ENCODE peak calls at places on chromosomes 4 and X, in ten cellular contexts. M, G, N, T, Q, R, S, C, P and W are unnamed samples.

GRCh38 chr4:2413821-2414610 is 4.4 kb downstream of the ZFYVE28 start:
- DNase-seq in Q (no peak), M (no peak), T (no peak), P (no peak), C (no peak), N (no peak), S (no peak), G (no peak), R (peak; percentile 88), W (peak; percentile 86)

GRCh38 chr4:153143527-153144348 is 60.5 kb upstream of the TRIM2 start:
- DNase-seq in R (peak; percentile 35), Q (peak; percentile 27), C (no peak), S (peak; percentile 80), P (no peak), N (no peak), M (no peak), G (no peak), T (peak; percentile 22), W (peak; percentile 50)

GRCh38 chrX:11382935-11383334 is 89.7 kb downstream of the AMELX start:
- DNase-seq in N (no peak), M (no peak), P (no peak), G (no peak), R (no peak), C (no peak), Q (no peak), T (no peak), S (no peak), W (no peak)

GRCh38 chr4:153465583-153465921 is 608 bp upstream of the TMEM131L start:
- DNase-seq in R (peak; percentile 57), M (peak; percentile 61), N (peak; percentile 70), P (no peak), T (peak; percentile 63), G (no peak), C (peak; percentile 62), Q (peak; percentile 41), S (peak; percentile 74), W (peak; percentile 55)

GRCh38 chr4:183639291-183639690 is 19.7 kb downstream of the RWDD4 start:
- DNase-seq in R (no peak), T (no peak), S (peak; percentile 37), G (no peak), Q (no peak), C (no peak), N (no peak), P (no peak), M (no peak), W (no peak)

GRCh38 chrX:19382500-19383145 is 38.9 kb downstream of the PDHA1 start:
- DNase-seq in S (peak; percentile 37), P (peak; percentile 41), Q (peak; percentile 75), M (no peak), C (peak; percentile 58), T (peak; percentile 11), N (peak; percentile 26), R (peak; percentile 74), G (no peak), W (peak; percentile 63)

GRCh38 chrX:1242901-1243402 is 25.7 kb upstream of the CSF2RA start:
- DNase-seq in M (no peak), R (no peak), G (no peak), Q (no peak), N (no peak), C (peak; percentile 42), T (no peak), S (no peak), P (peak; percentile 54), W (no peak)

GRCh38 chr4:60945641-60946040 is 254.5 kb upstream of the ADGRL3 start:
- DNase-seq in R (no peak), Q (no peak), S (no peak), C (no peak), T (no peak), N (peak; percentile 62), P (no peak), G (no peak), M (no peak), W (no peak)

GRCh38 chrX:38262715-38263620 is 42.3 kb upstream of the SRPX start:
- DNase-seq in N (peak; percentile 9), G (peak; percentile 21), T (no peak), S (peak; percentile 95), R (no peak), C (no peak), Q (no peak), P (no peak), M (no peak), W (no peak)

GRCh38 chr4:173247316-173247715 is 78.7 kb downstream of the GALNT7 start:
- DNase-seq in T (peak; percentile 22), R (no peak), P (no peak), Q (no peak), S (no peak), M (no peak), N (no peak), G (no peak), C (no peak), W (no peak)

GRCh38 chrX:149497626-149498025 is 7.5 kb downstream of the IDS start:
- DNase-seq in P (no peak), N (peak; percentile 33), S (peak; percentile 25), M (no peak), Q (no peak), R (no peak), C (no peak), G (no peak), T (no peak), W (no peak)

GRCh38 chrX:132365490-132365889 is 123.3 kb downstream of the MBNL3 start:
- DNase-seq in G (no peak), R (no peak), C (no peak), S (no peak), N (no peak), Q (no peak), P (no peak), M (no peak), T (no peak), W (no peak)

GRCh38 chr4:31114821-31115220 is 394.7 kb downstream of the PCDH7 start:
- DNase-seq in G (no peak), N (peak; percentile 2), T (no peak), R (no peak), M (no peak), P (no peak), C (no peak), Q (no peak), S (no peak), W (no peak)

GRCh38 chr4:110290511-110290910 is 92.1 kb upstream of the ELOVL6 start:
- DNase-seq in C (no peak), Q (no peak), N (no peak), G (no peak), S (no peak), T (no peak), P (no peak), M (no peak), R (no peak), W (no peak)

GRCh38 chrX:136866337-136867095 is 14.0 kb downstream of the RBMX start:
- DNase-seq in R (no peak), S (no peak), M (no peak), P (no peak), N (no peak), Q (no peak), T (no peak), C (no peak), G (no peak), W (no peak)

DNA sequence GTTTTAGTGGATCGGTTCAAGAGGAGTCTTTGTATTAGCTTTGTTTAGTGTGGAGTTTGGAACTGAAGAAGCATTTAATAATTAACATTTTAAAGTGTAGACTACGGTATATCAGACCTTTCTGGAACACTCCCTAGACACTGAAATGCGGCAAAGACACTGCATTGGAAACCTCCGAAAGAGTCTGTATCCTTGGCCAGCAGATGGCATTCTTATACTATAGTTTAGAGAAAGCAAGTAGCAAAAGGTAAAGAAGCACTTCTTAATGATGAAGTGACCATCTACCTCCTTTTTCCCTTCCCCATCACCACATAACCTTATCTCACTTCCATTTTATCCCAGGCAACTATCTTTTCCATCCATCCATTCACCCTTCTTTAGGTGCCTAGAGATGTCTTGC is 7.6 kb downstream of the FABP2 start:
- DNase-seq in G (no peak), P (no peak), R (peak; percentile 67), Q (no peak), T (no peak), M (no peak), C (peak; percentile 12), N (no peak), S (peak; percentile 71), W (no peak)
- TF ChIP-seq CTCF in G (peak; percentile 64), P (peak; percentile 56), R (no peak), Q (no peak), T (no peak), M (peak; percentile 58), C (peak; percentile 10), N (peak; percentile 67), S (peak; percentile 69), W (no peak)

GRCh38 chr4:42357325-42357724 is 40.0 kb upstream of the SHISA3 start:
- DNase-seq in P (no peak), T (no peak), M (no peak), S (no peak), C (no peak), R (no peak), Q (no peak), G (no peak), N (no peak), W (no peak)
- TF ChIP-seq CTCF in P (no peak), T (no peak), M (no peak), S (no peak), C (no peak), R (no peak), Q (no peak), G (no peak), N (no peak), W (no peak)

GRCh38 chr4:145690610-145691009 is 10.7 kb downstream of the C4orf51 start:
- DNase-seq in S (no peak), Q (no peak), C (no peak), P (no peak), R (no peak), G (no peak), M (no peak), N (no peak), T (no peak), W (no peak)

GRCh38 chr4:145698507-145698906 is 18.6 kb downstream of the C4orf51 start:
- DNase-seq in M (no peak), G (no peak), S (no peak), N (no peak), C (no peak), R (no peak), Q (no peak), T (no peak), P (no peak), W (no peak)

GRCh38 chr4:145697332-145697731 is 17.4 kb downstream of the C4orf51 start:
- DNase-seq in R (no peak), T (no peak), C (no peak), N (no peak), G (no peak), P (no peak), M (no peak), S (no peak), Q (no peak), W (no peak)

DNA sequence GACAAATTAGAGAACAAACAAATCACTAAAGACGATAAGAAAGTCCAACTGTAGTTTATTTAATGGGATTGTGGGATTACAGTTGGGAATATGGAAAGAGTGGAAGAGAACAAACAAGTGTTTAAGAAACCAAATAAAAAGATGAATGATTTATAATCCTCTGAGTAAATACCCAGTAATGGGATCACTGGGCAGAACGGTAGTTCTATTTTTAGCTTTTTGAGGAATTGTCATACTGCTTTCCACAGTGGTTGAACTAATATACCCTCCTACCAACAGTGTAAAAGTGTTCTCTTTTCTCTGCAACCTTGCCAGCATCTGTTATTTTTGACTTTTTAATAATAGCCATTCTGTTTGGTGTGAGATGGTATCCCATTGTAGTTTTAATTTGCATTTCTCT is 15.0 kb downstream of the C4orf51 start:
- DNase-seq in M (no peak), N (no peak), C (no peak), R (no peak), T (no peak), S (no peak), G (no peak), Q (no peak), P (no peak), W (no peak)
- TF ChIP-seq CTCF in M (no peak), N (no peak), C (no peak), R (no peak), T (no peak), S (no peak), G (no peak), Q (no peak), P (no peak), W (no peak)

GRCh38 chrX:133745361-133745760 is 240.0 kb downstream of the GPC3 start:
- DNase-seq in M (no peak), S (no peak), G (no peak), Q (no peak), C (no peak), P (no peak), N (no peak), R (no peak), T (no peak), W (no peak)
- TF ChIP-seq CTCF in M (no peak), S (no peak), G (no peak), Q (no peak), C (no peak), P (no peak), N (no peak), R (no peak), T (no peak), W (no peak)